ENCODE peak calls at places on chromosomes 3 and 15, in nine cellular contexts. One of them, this sample, is unnamed.

GRCh38 chr15:34365073-34365825 is 1.7 kb downstream of the LPCAT4 start:
- DNase-seq in cardiac fibroblast: peak
- DNase-seq in lower leg skin: no peak
- DNase-seq in Calu3: no peak
- DNase-seq in psoas muscle: no peak
- DNase-seq in fibroblast of lung: no peak
- DNase-seq in uterus: no peak
- DNase-seq in AG09319: no peak
- DNase-seq in BE2C: no peak
- DNase-seq in this sample: no peak

GRCh38 chr15:73056460-73056859 is 4.2 kb downstream of the NEO1 start:
- DNase-seq in uterus: no peak
- DNase-seq in lower leg skin: no peak
- DNase-seq in AG09319: no peak
- DNase-seq in BE2C: no peak
- DNase-seq in psoas muscle: no peak
- DNase-seq in Calu3: no peak
- DNase-seq in cardiac fibroblast: no peak
- DNase-seq in fibroblast of lung: no peak
- DNase-seq in this sample: no peak

GRCh38 chr15:72585659-72586058 is 68.8 kb upstream of the GOLGA6B start:
- DNase-seq in fibroblast of lung: peak
- DNase-seq in psoas muscle: no peak
- DNase-seq in Calu3: no peak
- DNase-seq in lower leg skin: no peak
- DNase-seq in cardiac fibroblast: peak
- DNase-seq in uterus: no peak
- DNase-seq in BE2C: no peak
- DNase-seq in AG09319: no peak
- DNase-seq in this sample: no peak

GRCh38 chr3:116342499-116342898 is 102.8 kb downstream of the LSAMP start:
- DNase-seq in BE2C: no peak
- DNase-seq in fibroblast of lung: no peak
- DNase-seq in uterus: no peak
- DNase-seq in Calu3: no peak
- DNase-seq in lower leg skin: no peak
- DNase-seq in cardiac fibroblast: no peak
- DNase-seq in psoas muscle: no peak
- DNase-seq in AG09319: no peak
- DNase-seq in this sample: no peak

GRCh38 chr15:51160484-51160883 is 65.8 kb upstream of the TNFAIP8L3 start:
- DNase-seq in AG09319: no peak
- DNase-seq in psoas muscle: no peak
- DNase-seq in lower leg skin: no peak
- DNase-seq in BE2C: no peak
- DNase-seq in fibroblast of lung: no peak
- DNase-seq in Calu3: no peak
- DNase-seq in uterus: no peak
- DNase-seq in cardiac fibroblast: no peak
- DNase-seq in this sample: no peak

GRCh38 chr3:36876181-36876936 is 68.5 kb downstream of the TRANK1 start:
- DNase-seq in lower leg skin: no peak
- DNase-seq in BE2C: no peak
- DNase-seq in fibroblast of lung: no peak
- DNase-seq in psoas muscle: no peak
- DNase-seq in Calu3: no peak
- DNase-seq in cardiac fibroblast: no peak
- DNase-seq in AG09319: no peak
- DNase-seq in uterus: no peak
- DNase-seq in this sample: no peak

GRCh38 chr3:48989796-48990635 is at the start of gene P4HTM:
- DNase-seq in uterus: peak
- DNase-seq in psoas muscle: peak
- DNase-seq in BE2C: peak
- DNase-seq in fibroblast of lung: peak
- DNase-seq in lower leg skin: peak
- DNase-seq in cardiac fibroblast: peak
- DNase-seq in AG09319: peak
- DNase-seq in Calu3: peak
- DNase-seq in this sample: peak

GRCh38 chr3:196067439-196067838 is 14.5 kb downstream of the TFRC start:
- DNase-seq in lower leg skin: no peak
- DNase-seq in AG09319: no peak
- DNase-seq in fibroblast of lung: no peak
- DNase-seq in cardiac fibroblast: no peak
- DNase-seq in Calu3: no peak
- DNase-seq in BE2C: no peak
- DNase-seq in uterus: no peak
- DNase-seq in psoas muscle: no peak
- DNase-seq in this sample: no peak

GRCh38 chr3:158094917-158095301 is 11.3 kb downstream of the SHOX2 start:
- DNase-seq in fibroblast of lung: no peak
- DNase-seq in cardiac fibroblast: no peak
- DNase-seq in Calu3: no peak
- DNase-seq in uterus: no peak
- DNase-seq in BE2C: no peak
- DNase-seq in psoas muscle: no peak
- DNase-seq in lower leg skin: no peak
- DNase-seq in AG09319: no peak
- DNase-seq in this sample: no peak

GRCh38 chr15:35062164-35063099 is 22.7 kb downstream of the NANOGP8 start:
- DNase-seq in cardiac fibroblast: peak
- DNase-seq in psoas muscle: no peak
- DNase-seq in uterus: no peak
- DNase-seq in Calu3: no peak
- DNase-seq in BE2C: no peak
- DNase-seq in lower leg skin: no peak
- DNase-seq in fibroblast of lung: no peak
- DNase-seq in AG09319: no peak
- DNase-seq in this sample: no peak

GRCh38 chr3:27565201-27565827 is 81.1 kb upstream of the SLC4A7 start:
- DNase-seq in AG09319: no peak
- DNase-seq in cardiac fibroblast: no peak
- DNase-seq in BE2C: no peak
- DNase-seq in lower leg skin: no peak
- DNase-seq in fibroblast of lung: no peak
- DNase-seq in uterus: no peak
- DNase-seq in psoas muscle: no peak
- DNase-seq in Calu3: no peak
- DNase-seq in this sample: no peak

GRCh38 chr15:96064351-96064756 is 266.1 kb upstream of the NR2F2 start:
- DNase-seq in uterus: no peak
- DNase-seq in Calu3: no peak
- DNase-seq in lower leg skin: no peak
- DNase-seq in BE2C: no peak
- DNase-seq in AG09319: no peak
- DNase-seq in fibroblast of lung: peak
- DNase-seq in psoas muscle: no peak
- DNase-seq in cardiac fibroblast: peak
- DNase-seq in this sample: peak

GRCh38 chr3:101643861-101644613 is 32.9 kb downstream of the ZBTB11 start:
- DNase-seq in uterus: no peak
- DNase-seq in cardiac fibroblast: peak
- DNase-seq in lower leg skin: no peak
- DNase-seq in Calu3: no peak
- DNase-seq in AG09319: peak
- DNase-seq in fibroblast of lung: peak
- DNase-seq in BE2C: no peak
- DNase-seq in psoas muscle: no peak
- DNase-seq in this sample: peak

GRCh38 chr3:58105196-58105595 is 97.0 kb downstream of the FLNB start:
- DNase-seq in uterus: no peak
- DNase-seq in AG09319: no peak
- DNase-seq in fibroblast of lung: no peak
- DNase-seq in Calu3: no peak
- DNase-seq in BE2C: no peak
- DNase-seq in lower leg skin: no peak
- DNase-seq in cardiac fibroblast: no peak
- DNase-seq in psoas muscle: no peak
- DNase-seq in this sample: no peak

GRCh38 chr15:42727740-42728355 is 9.1 kb downstream of the CDAN1 start:
- DNase-seq in cardiac fibroblast: no peak
- DNase-seq in AG09319: no peak
- DNase-seq in uterus: no peak
- DNase-seq in fibroblast of lung: no peak
- DNase-seq in psoas muscle: no peak
- DNase-seq in Calu3: no peak
- DNase-seq in lower leg skin: no peak
- DNase-seq in BE2C: peak
- DNase-seq in this sample: no peak

GRCh38 chr15:28873006-28873405 is 12.8 kb upstream of the APBA2 start:
- DNase-seq in BE2C: no peak
- DNase-seq in fibroblast of lung: no peak
- DNase-seq in lower leg skin: no peak
- DNase-seq in psoas muscle: no peak
- DNase-seq in uterus: no peak
- DNase-seq in AG09319: no peak
- DNase-seq in cardiac fibroblast: no peak
- DNase-seq in Calu3: no peak
- DNase-seq in this sample: no peak

GRCh38 chr3:174620138-174620537 is 239.0 kb upstream of the NAALADL2 start:
- DNase-seq in BE2C: no peak
- DNase-seq in AG09319: no peak
- DNase-seq in Calu3: no peak
- DNase-seq in fibroblast of lung: peak
- DNase-seq in cardiac fibroblast: peak
- DNase-seq in psoas muscle: no peak
- DNase-seq in lower leg skin: no peak
- DNase-seq in uterus: no peak
- DNase-seq in this sample: no peak

GRCh38 chr3:15647629-15648167 is 46.2 kb downstream of the BTD start:
- DNase-seq in cardiac fibroblast: peak
- DNase-seq in Calu3: no peak
- DNase-seq in fibroblast of lung: peak
- DNase-seq in lower leg skin: no peak
- DNase-seq in BE2C: no peak
- DNase-seq in uterus: no peak
- DNase-seq in AG09319: peak
- DNase-seq in psoas muscle: no peak
- DNase-seq in this sample: peak

GRCh38 chr3:131960324-131960723 is 74.5 kb downstream of the CPNE4 start:
- DNase-seq in BE2C: no peak
- DNase-seq in Calu3: peak
- DNase-seq in cardiac fibroblast: peak
- DNase-seq in psoas muscle: no peak
- DNase-seq in lower leg skin: no peak
- DNase-seq in AG09319: no peak
- DNase-seq in fibroblast of lung: peak
- DNase-seq in uterus: no peak
- DNase-seq in this sample: no peak

DNA sequence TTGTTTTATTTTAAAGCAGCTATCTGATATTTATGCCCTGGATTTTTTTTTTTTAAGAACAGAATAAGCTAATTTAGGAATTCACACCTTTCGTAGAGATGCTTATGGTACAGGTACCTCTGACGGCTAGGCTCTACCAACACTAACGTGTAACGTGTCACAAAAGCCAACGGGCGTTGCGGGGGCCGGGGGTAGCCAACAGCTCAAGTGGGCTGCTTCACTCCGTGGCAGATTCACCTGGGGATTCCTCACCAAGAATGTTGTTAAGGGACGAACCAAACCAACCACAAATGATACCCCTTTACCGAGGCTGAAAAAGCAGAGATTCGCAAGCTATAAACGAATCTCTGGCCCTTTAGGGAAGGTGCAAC is 1.0 kb downstream of the TMCC1 start:
- DNase-seq in uterus: no peak
- DNase-seq in fibroblast of lung: no peak
- DNase-seq in psoas muscle: no peak
- DNase-seq in Calu3: peak
- DNase-seq in cardiac fibroblast: no peak
- DNase-seq in AG09319: no peak
- DNase-seq in lower leg skin: no peak
- DNase-seq in BE2C: no peak
- DNase-seq in this sample: no peak
- TF ChIP-seq CTCF in uterus: no peak
- TF ChIP-seq CTCF in fibroblast of lung: no peak
- TF ChIP-seq CTCF in psoas muscle: no peak
- TF ChIP-seq CTCF in Calu3: no peak
- TF ChIP-seq CTCF in cardiac fibroblast: no peak
- TF ChIP-seq CTCF in AG09319: no peak
- TF ChIP-seq CTCF in lower leg skin: no peak
- TF ChIP-seq CTCF in BE2C: no peak
- TF ChIP-seq CTCF in this sample: no peak

DNA sequence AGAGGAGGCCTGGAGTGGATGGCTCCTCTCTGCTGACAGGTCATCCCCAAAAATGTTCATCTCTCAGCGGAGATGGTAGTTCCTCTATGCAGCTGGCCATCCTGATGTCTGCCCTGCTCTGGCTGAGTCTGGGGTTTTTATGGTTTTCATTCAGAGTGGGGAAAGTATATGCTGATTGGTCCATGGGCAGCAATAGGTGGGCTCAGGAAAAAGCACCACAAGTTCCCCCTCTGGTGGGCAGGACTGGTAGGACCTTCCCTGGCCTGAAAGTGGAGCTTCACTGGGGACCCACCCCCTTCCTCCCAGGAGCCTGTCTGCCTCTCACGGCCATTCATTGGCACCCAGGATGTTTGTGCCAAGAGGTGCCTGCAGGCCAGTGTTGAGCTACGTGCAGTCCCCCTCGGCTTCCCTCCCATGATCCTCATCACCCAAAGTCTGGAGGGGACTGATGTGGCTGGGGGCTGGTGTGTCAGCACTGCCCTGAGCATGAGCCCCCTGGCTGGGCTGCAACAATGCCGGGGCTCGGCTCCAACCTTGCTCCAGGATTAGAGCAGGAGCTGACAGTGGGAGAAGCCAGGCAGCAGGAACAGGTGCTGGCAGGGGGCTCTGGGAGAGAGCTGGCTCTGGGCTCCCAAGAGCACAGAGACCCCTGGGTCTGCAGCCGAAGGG is 13.1 kb upstream of the BLOC1S6 start:
- DNase-seq in BE2C: peak
- DNase-seq in cardiac fibroblast: peak
- DNase-seq in uterus: no peak
- DNase-seq in AG09319: no peak
- DNase-seq in fibroblast of lung: no peak
- DNase-seq in Calu3: peak
- DNase-seq in psoas muscle: no peak
- DNase-seq in lower leg skin: no peak
- DNase-seq in this sample: no peak
- TF ChIP-seq CTCF in BE2C: peak
- TF ChIP-seq CTCF in cardiac fibroblast: peak
- TF ChIP-seq CTCF in uterus: no peak
- TF ChIP-seq CTCF in AG09319: peak
- TF ChIP-seq CTCF in fibroblast of lung: peak
- TF ChIP-seq CTCF in Calu3: no peak
- TF ChIP-seq CTCF in psoas muscle: no peak
- TF ChIP-seq CTCF in lower leg skin: no peak
- TF ChIP-seq CTCF in this sample: peak

GRCh38 chr3:42263354-42264346 is 2.3 kb downstream of the CCK start:
- DNase-seq in psoas muscle: no peak
- DNase-seq in AG09319: no peak
- DNase-seq in fibroblast of lung: no peak
- DNase-seq in BE2C: no peak
- DNase-seq in cardiac fibroblast: no peak
- DNase-seq in uterus: no peak
- DNase-seq in lower leg skin: no peak
- DNase-seq in Calu3: peak
- DNase-seq in this sample: no peak
- TF ChIP-seq CTCF in psoas muscle: no peak
- TF ChIP-seq CTCF in AG09319: no peak
- TF ChIP-seq CTCF in fibroblast of lung: no peak
- TF ChIP-seq CTCF in BE2C: no peak
- TF ChIP-seq CTCF in cardiac fibroblast: no peak
- TF ChIP-seq CTCF in uterus: no peak
- TF ChIP-seq CTCF in lower leg skin: no peak
- TF ChIP-seq CTCF in Calu3: no peak
- TF ChIP-seq CTCF in this sample: no peak

GRCh38 chr3:127690823-127691452 is 18.2 kb downstream of the ABTB1 start:
- DNase-seq in cardiac fibroblast: peak
- DNase-seq in uterus: no peak
- DNase-seq in AG09319: no peak
- DNase-seq in fibroblast of lung: peak
- DNase-seq in BE2C: peak
- DNase-seq in Calu3: peak
- DNase-seq in lower leg skin: no peak
- DNase-seq in psoas muscle: peak
- DNase-seq in this sample: no peak
- TF ChIP-seq CTCF in cardiac fibroblast: peak
- TF ChIP-seq CTCF in uterus: peak
- TF ChIP-seq CTCF in AG09319: peak
- TF ChIP-seq CTCF in fibroblast of lung: peak
- TF ChIP-seq CTCF in BE2C: peak
- TF ChIP-seq CTCF in Calu3: peak
- TF ChIP-seq CTCF in lower leg skin: no peak
- TF ChIP-seq CTCF in psoas muscle: peak
- TF ChIP-seq CTCF in this sample: peak

This sample was measured in HFF-Myc.